ENCODE peak calls at places on chromosomes 3 and 15, in six cellular contexts. R is bronchial epithelial cell, A is GM23338, J is GM20000, F is progenitor cell of endocrine pancreas, Q is MM.1S. V is an unnamed sample.

GRCh38 chr3:66453525-66454463 is 47.0 kb downstream of the LRIG1 start:
- DNase-seq in R (no peak), A (no peak), J (no peak), F (no peak), Q (no peak), V (no peak)

GRCh38 chr3:48429416-48430358 is at the start of gene PLXNB1:
- DNase-seq in R (peak), A (peak), J (peak), F (peak), Q (peak), V (peak)

GRCh38 chr3:143352031-143352623 is 232.6 kb downstream of the CHST2 start:
- DNase-seq in R (no peak), A (peak), J (no peak), F (no peak), Q (no peak), V (no peak)

GRCh38 chr3:61725851-61726333 is 164.5 kb downstream of the PTPRG start:
- DNase-seq in R (peak), A (peak), J (no peak), F (no peak), Q (no peak), V (no peak)

GRCh38 chr3:134002326-134002725 is 27.4 kb downstream of the SLCO2A1 start:
- DNase-seq in R (no peak), A (no peak), J (no peak), F (no peak), Q (no peak), V (no peak)

GRCh38 chr3:23806322-23807160 is 786 bp downstream of the UBE2E1 start:
- DNase-seq in R (no peak), A (peak), J (peak), F (peak), Q (no peak), V (peak)

GRCh38 chr15:59590027-59590426 is 21.6 kb upstream of the GCNT3 start:
- DNase-seq in R (no peak), A (no peak), J (peak), F (no peak), Q (no peak), V (peak)

GRCh38 chr15:85582719-85583089 is 202.3 kb downstream of the AKAP13 start:
- DNase-seq in R (no peak), A (no peak), J (peak), F (no peak), Q (no peak), V (peak)

GRCh38 chr15:80567721-80568157 is 127.4 kb upstream of the ABHD17C start:
- DNase-seq in R (peak), A (peak), J (peak), F (peak), Q (peak), V (peak)

GRCh38 chr3:39107056-39107873 is at the start of the genes GORASP1 and TTC21A:
- DNase-seq in R (peak), A (peak), J (peak), F (peak), Q (peak), V (peak)

GRCh38 chr3:157533298-157533870 is 30.2 kb upstream of the VEPH1 start:
- DNase-seq in R (peak), A (no peak), J (no peak), F (no peak), Q (no peak), V (no peak)

GRCh38 chr3:62833538-62833937 is 41.7 kb downstream of the CADPS start:
- DNase-seq in R (no peak), A (peak), J (no peak), F (no peak), Q (peak), V (no peak)
- TF ChIP-seq CTCF in R (peak), A (peak), J (no peak), F (peak), Q (peak), V (peak)

DNA sequence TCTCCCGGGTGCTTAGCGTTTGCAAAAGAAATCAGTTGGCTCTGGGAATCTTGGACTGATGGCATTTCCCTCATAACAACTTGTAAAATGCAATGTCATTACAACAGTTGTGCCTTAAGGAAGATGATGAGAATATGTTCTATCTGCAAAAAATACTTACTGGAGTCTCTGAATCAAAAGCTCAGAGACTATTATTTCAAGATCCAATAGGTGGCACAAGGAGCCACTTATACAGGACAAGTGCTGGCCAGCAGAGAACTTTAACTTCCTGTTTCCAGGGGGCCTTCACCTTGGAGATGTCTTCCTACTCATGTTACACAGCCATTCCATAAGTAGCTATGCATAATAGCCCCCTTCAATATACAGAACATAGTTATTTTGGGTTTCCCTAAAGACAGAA is 8.9 kb upstream of the RPS27L start:
- DNase-seq in R (no peak), A (peak), J (no peak), F (no peak), Q (peak), V (no peak)
- TF ChIP-seq CTCF in R (no peak), A (peak), J (no peak), F (no peak), Q (peak), V (peak)

DNA sequence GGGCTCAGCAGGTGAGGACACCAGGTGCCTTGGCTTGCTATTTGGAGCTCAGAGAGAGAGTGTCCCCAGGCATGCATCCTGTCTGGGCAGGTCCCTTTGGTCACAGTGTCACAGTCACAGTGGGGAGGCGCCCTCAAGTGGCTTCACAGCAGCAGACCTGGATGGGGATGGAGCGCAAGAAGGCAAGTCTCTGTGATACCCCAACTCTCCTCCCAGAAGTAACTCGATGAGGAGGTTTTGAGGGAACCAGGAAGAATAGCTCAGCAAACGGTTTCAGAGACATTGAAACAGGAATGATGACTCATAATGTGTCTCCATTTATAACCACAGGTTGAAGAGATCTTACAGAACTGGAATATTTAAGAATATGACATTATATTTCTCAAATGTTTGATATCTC is 66.5 kb upstream of the SH3GL3 start:
- DNase-seq in R (peak), A (peak), J (peak), F (peak), Q (peak), V (peak)
- TF ChIP-seq CTCF in R (peak), A (no peak), J (peak), F (peak), Q (peak), V (peak)

GRCh38 chr3:149489060-149489690 is 14.7 kb downstream of the TM4SF4 start:
- DNase-seq in R (no peak), A (peak), J (no peak), F (no peak), Q (no peak), V (no peak)
- TF ChIP-seq CTCF in R (peak), A (peak), J (no peak), F (peak), Q (peak), V (peak)

GRCh38 chr3:179933079-179933478 is 103.7 kb downstream of the PEX5L start:
- DNase-seq in R (no peak), A (no peak), J (no peak), F (no peak), Q (no peak), V (no peak)

GRCh38 chr3:179933872-179934271 is 102.9 kb downstream of the PEX5L start:
- DNase-seq in R (no peak), A (no peak), J (no peak), F (no peak), Q (no peak), V (no peak)

GRCh38 chr3:179927191-179927590 is 109.5 kb downstream of the PEX5L start:
- DNase-seq in R (no peak), A (no peak), J (no peak), F (no peak), Q (no peak), V (no peak)

DNA sequence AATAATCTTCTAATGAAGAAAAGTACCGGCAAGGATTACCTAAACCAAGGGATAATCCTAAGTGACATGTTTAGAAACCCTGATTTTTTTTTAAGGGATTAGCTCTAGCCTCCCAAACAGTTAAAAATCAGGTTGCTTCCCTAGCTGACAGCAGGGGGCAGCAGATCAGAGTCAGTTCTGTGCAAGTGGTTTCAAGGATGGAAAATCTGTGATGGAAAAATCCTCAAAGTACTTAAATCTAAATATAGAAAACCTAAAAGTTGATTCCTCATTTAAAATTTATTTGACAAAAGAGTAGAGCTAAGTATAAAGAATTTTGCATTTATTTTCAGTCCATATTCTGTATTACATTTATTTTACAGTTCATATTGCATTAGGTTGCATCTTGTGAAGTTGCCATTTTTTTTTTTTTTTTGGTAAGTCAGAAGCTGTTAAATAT is 107.6 kb downstream of the PEX5L start:
- DNase-seq in R (peak), A (peak), J (peak), F (peak), Q (peak), V (peak)
- TF ChIP-seq CTCF in R (peak), A (peak), J (peak), F (peak), Q (peak), V (peak)

DNA sequence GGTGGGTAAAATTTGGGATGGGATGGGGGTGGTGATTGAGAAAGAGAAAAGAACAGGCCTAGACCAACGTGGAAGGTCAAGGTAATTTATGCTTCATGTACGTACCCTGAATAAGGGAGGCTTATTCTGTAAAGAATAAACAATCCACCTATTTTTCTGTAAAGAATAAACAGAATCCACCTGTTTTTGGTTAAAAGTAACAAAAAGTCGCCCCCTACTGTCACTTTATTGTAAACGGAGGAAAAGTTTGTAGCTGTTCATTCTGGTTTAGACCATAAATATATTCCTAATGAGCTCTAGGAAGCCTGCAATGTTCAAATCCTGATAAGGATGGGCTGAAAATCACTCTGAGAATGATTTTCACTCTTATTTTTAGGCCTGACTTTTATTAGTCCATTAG is 23.5 kb upstream of the SQOR start:
- DNase-seq in R (no peak), A (peak), J (no peak), F (no peak), Q (peak), V (peak)
- TF ChIP-seq CTCF in R (peak), A (peak), J (peak), F (peak), Q (peak), V (peak)

DNA sequence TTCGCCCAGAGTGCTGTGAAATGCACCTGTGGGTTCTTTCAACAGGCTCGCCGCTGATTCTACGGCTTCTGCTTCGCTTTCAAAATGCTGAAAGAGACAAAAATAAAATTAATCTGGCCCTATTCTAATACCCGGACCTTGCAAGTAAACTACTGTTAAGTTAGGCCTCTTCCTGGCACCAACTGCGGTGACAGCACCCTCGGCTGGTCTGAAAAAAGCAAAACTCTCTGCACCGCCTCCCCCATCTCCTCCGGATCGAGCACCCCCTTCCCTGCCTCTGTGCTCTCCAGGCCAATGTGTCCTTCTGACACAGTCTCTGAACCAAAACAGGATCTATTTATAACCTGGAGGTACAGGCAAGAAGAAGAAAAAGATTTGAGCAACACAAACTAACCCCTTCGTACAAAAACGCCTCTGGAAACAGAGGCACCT is 1.1 kb downstream of the ATOSA start:
- DNase-seq in R (peak), A (peak), J (peak), F (no peak), Q (peak), V (peak)
- TF ChIP-seq CTCF in R (peak), A (peak), J (no peak), F (no peak), Q (peak), V (peak)

GRCh38 chr15:67080900-67081431 is 15.6 kb downstream of the SMAD3 start:
- DNase-seq in R (no peak), A (no peak), J (peak), F (no peak), Q (peak), V (peak)
- TF ChIP-seq CTCF in R (no peak), A (peak), J (peak), F (no peak), Q (peak), V (peak)

GRCh38 chr3:45001738-45002137 is 24.4 kb upstream of the CLEC3B start:
- DNase-seq in R (no peak), A (no peak), J (no peak), F (no peak), Q (no peak), V (no peak)
- TF ChIP-seq CTCF in R (no peak), A (no peak), J (no peak), F (no peak), Q (no peak), V (no peak)

GRCh38 chr3:52109556-52110380 is 44.5 kb downstream of the POC1A start:
- DNase-seq in R (no peak), A (no peak), J (no peak), F (no peak), Q (no peak), V (no peak)
- TF ChIP-seq CTCF in R (no peak), A (no peak), J (no peak), F (no peak), Q (no peak), V (no peak)

V was measured in GM13977.